ENCODE peak calls at places on chromosomes 1 and 21, in eight cellular contexts. X is CD8-positive, alpha-beta T cell; O is cardiac muscle cell; E is fibroblast of lung; Q is neuronal stem cell; K is lung; F is aorta; I is upper lobe of right lung. T is an unnamed sample.

GRCh38 chr21:35113064-35113463 is 64.0 kb upstream of the RUNX1 start:
- DNase-seq in X (no peak), O (no peak), E (peak), Q (no peak), K (no peak), F (no peak), I (no peak), T (no peak)

GRCh38 chr1:52435211-52435610 is 30.8 kb downstream of the PRPF38A start:
- DNase-seq in X (no peak), O (no peak), E (no peak), Q (no peak), K (no peak), F (no peak), I (no peak), T (no peak)

GRCh38 chr1:170354216-170354615 is 177.8 kb upstream of the GORAB start:
- DNase-seq in X (no peak), O (no peak), E (no peak), Q (no peak), K (no peak), F (no peak), I (no peak), T (no peak)

GRCh38 chr1:204278254-204278653 is 64.5 kb upstream of the GOLT1A start:
- DNase-seq in X (no peak), O (no peak), E (no peak), Q (no peak), K (no peak), F (no peak), I (no peak), T (no peak)

GRCh38 chr1:1181129-1181937 is 7.7 kb downstream of the TTLL10 start:
- DNase-seq in X (no peak), O (no peak), E (no peak), Q (no peak), K (no peak), F (peak), I (no peak), T (no peak)

GRCh38 chr21:26653431-26653830 is 80.3 kb upstream of the CYYR1 start:
- DNase-seq in X (no peak), O (no peak), E (no peak), Q (no peak), K (no peak), F (no peak), I (no peak), T (no peak)

GRCh38 chr21:31279986-31280385 is 64.1 kb downstream of the TIAM1 start:
- DNase-seq in X (no peak), O (no peak), E (peak), Q (no peak), K (no peak), F (no peak), I (no peak), T (no peak)

GRCh38 chr1:203860396-203860951 is 925 bp upstream of the SNRPE start:
- DNase-seq in X (no peak), O (peak), E (peak), Q (no peak), K (no peak), F (no peak), I (no peak), T (no peak)

GRCh38 chr1:16521288-16521583 is 7.2 kb upstream of the RNU1-1 start:
- DNase-seq in X (no peak), O (no peak), E (no peak), Q (no peak), K (no peak), F (no peak), I (no peak), T (no peak)

GRCh38 chr1:96641292-96641691 is 80.3 kb upstream of the PTBP2 start:
- DNase-seq in X (no peak), O (no peak), E (peak), Q (no peak), K (no peak), F (no peak), I (no peak), T (no peak)

GRCh38 chr1:63757334-63757733 is 16.5 kb upstream of the ROR1 start:
- DNase-seq in X (no peak), O (no peak), E (no peak), Q (no peak), K (no peak), F (no peak), I (no peak), T (no peak)

GRCh38 chr1:180633092-180634045 is 1.5 kb downstream of the XPR1 start:
- DNase-seq in X (no peak), O (peak), E (peak), Q (no peak), K (no peak), F (no peak), I (no peak), T (no peak)

GRCh38 chr1:192952646-192953045 is 106.5 kb downstream of the UCHL5 start:
- DNase-seq in X (no peak), O (no peak), E (peak), Q (no peak), K (no peak), F (no peak), I (no peak), T (no peak)

GRCh38 chr1:245469006-245469405 is 314.2 kb downstream of the KIF26B start:
- DNase-seq in X (no peak), O (no peak), E (no peak), Q (no peak), K (no peak), F (no peak), I (no peak), T (no peak)

GRCh38 chr1:210942513-210942912 is 191.4 kb downstream of the KCNH1 start:
- DNase-seq in X (no peak), O (no peak), E (no peak), Q (no peak), K (no peak), F (no peak), I (no peak), T (no peak)

GRCh38 chr1:58549231-58549958 is 2.9 kb upstream of the OMA1 start:
- DNase-seq in X (no peak), O (no peak), E (no peak), Q (no peak), K (no peak), F (no peak), I (no peak), T (no peak)

GRCh38 chr1:100448371-100448770 is 89.6 kb upstream of the GPR88 start:
- DNase-seq in X (no peak), O (no peak), E (no peak), Q (no peak), K (no peak), F (no peak), I (no peak), T (no peak)

GRCh38 chr21:35563885-35564451 is 496.4 kb downstream of the SETD4 start:
- DNase-seq in X (no peak), O (no peak), E (peak), Q (no peak), K (peak), F (peak), I (no peak), T (peak)

GRCh38 chr1:6012529-6013318 is 20.5 kb upstream of the NPHP4 start:
- DNase-seq in X (no peak), O (no peak), E (no peak), Q (no peak), K (no peak), F (peak), I (no peak), T (no peak)

GRCh38 chr1:172658871-172659453 is at the start of gene FASLG:
- DNase-seq in X (no peak), O (no peak), E (no peak), Q (no peak), K (no peak), F (peak), I (no peak), T (no peak)

GRCh38 chr1:23592209-23592905 is 33.1 kb upstream of the ID3 start:
- DNase-seq in X (no peak), O (no peak), E (no peak), Q (no peak), K (no peak), F (no peak), I (no peak), T (no peak)

GRCh38 chr1:180966744-180967536 is 54.2 kb downstream of the KIAA1614 start:
- DNase-seq in X (no peak), O (no peak), E (no peak), Q (no peak), K (no peak), F (no peak), I (no peak), T (no peak)

GRCh38 chr1:35268282-35269189 is at the start of gene ZMYM4:
- DNase-seq in X (peak), O (peak), E (peak), Q (peak), K (peak), F (peak), I (peak), T (peak)

GRCh38 chr1:9331558-9332346 is 39.1 kb downstream of the SPSB1 start:
- DNase-seq in X (no peak), O (no peak), E (peak), Q (no peak), K (no peak), F (no peak), I (no peak), T (no peak)

GRCh38 chr1:19315378-19316206 is 3.5 kb downstream of the SLC66A1 start:
- DNase-seq in X (no peak), O (no peak), E (peak), Q (no peak), K (no peak), F (no peak), I (no peak), T (no peak)

GRCh38 chr1:217088521-217089221 is 365.4 kb upstream of the ESRRG start:
- DNase-seq in X (no peak), O (peak), E (peak), Q (no peak), K (no peak), F (no peak), I (no peak), T (no peak)

GRCh38 chr1:156103521-156103947 is 11.0 kb upstream of the LMNA start:
- DNase-seq in X (no peak), O (no peak), E (peak), Q (no peak), K (no peak), F (peak), I (no peak), T (no peak)

GRCh38 chr21:35048183-35048601 is 910 bp downstream of the RUNX1 start:
- DNase-seq in X (no peak), O (no peak), E (peak), Q (no peak), K (peak), F (no peak), I (peak), T (no peak)

GRCh38 chr21:17828223-17828622 is 9.1 kb upstream of the C21orf91 start:
- DNase-seq in X (no peak), O (no peak), E (peak), Q (no peak), K (no peak), F (no peak), I (no peak), T (no peak)

GRCh38 chr1:23803674-23804073 is 3.1 kb upstream of the GALE start:
- DNase-seq in X (no peak), O (no peak), E (no peak), Q (no peak), K (no peak), F (no peak), I (no peak), T (no peak)

GRCh38 chr21:29196021-29196663 is 65.7 kb downstream of the MAP3K7CL start:
- DNase-seq in X (no peak), O (no peak), E (peak), Q (no peak), K (peak), F (no peak), I (no peak), T (peak)

DNA sequence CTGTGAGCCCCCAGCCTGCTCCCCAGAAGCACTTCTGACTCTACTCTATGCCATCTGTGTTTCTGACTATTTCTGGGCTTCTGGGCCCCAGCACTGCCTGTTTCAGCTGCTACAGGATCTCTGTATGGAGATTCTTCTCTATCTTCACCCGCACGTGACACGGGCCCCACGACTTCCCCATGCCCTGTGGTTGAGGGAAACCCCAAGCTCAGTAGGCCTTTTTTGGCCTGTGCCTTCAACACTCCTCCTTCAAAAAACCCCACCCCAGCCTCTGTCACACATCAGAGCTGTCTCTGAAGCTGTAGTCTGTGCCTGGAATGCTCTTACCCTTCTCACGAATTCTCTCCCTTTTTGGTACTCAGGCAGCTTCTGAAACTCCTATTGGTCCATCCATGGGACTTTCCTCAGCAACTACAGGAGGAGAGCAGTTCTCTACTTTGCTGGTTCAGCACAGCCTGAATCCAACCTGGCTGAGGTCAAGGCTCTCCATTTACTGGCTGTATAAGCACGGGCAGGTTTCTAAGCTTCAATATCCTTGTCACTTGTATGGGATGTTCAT is 2.0 kb upstream of the NID1 start:
- DNase-seq in X (peak), O (peak), E (no peak), Q (no peak), K (peak), F (no peak), I (peak), T (no peak)
- H3K27ac ChIP-seq in X (no peak), O (peak), E (no peak), Q (no peak), K (peak), F (no peak), I (peak), T (peak)

GRCh38 chr1:196651637-196652215 is at the start of gene CFH:
- DNase-seq in X (no peak), O (no peak), E (peak), Q (no peak), K (no peak), F (no peak), I (no peak), T (peak)
- H3K4me3 ChIP-seq in X (no peak), O (no peak), E (peak), Q (no peak), K (no peak), F (no peak), I (peak), T (peak)

GRCh38 chr1:241022366-241022765 is 334.6 kb downstream of the RGS7 start:
- DNase-seq in X (no peak), O (no peak), E (no peak), Q (no peak), K (no peak), F (no peak), I (no peak), T (no peak)
- H3K27ac ChIP-seq in X (no peak), O (no peak), E (no peak), Q (no peak), K (no peak), F (no peak), I (no peak), T (no peak)

GRCh38 chr21:15054606-15055239 is 10.1 kb downstream of the NRIP1 start:
- DNase-seq in X (no peak), O (no peak), E (peak), Q (no peak), K (no peak), F (no peak), I (no peak), T (no peak)

GRCh38 chr21:15053531-15053930 is 11.3 kb downstream of the NRIP1 start:
- DNase-seq in X (no peak), O (no peak), E (no peak), Q (no peak), K (no peak), F (no peak), I (no peak), T (no peak)

GRCh38 chr21:15054089-15054488 is 10.7 kb downstream of the NRIP1 start:
- DNase-seq in X (no peak), O (no peak), E (no peak), Q (no peak), K (no peak), F (no peak), I (no peak), T (no peak)

GRCh38 chr21:15050588-15051377 is 14.0 kb downstream of the NRIP1 start:
- DNase-seq in X (no peak), O (no peak), E (no peak), Q (no peak), K (no peak), F (no peak), I (no peak), T (no peak)

GRCh38 chr21:15051652-15052554 is 12.9 kb downstream of the NRIP1 start:
- DNase-seq in X (no peak), O (peak), E (peak), Q (no peak), K (no peak), F (no peak), I (no peak), T (no peak)
- H3K4me3 ChIP-seq in X (no peak), O (no peak), E (no peak), Q (no peak), K (no peak), F (no peak), I (no peak), T (no peak)

GRCh38 chr1:168905631-168906030 is 176.6 kb upstream of the DPT start:
- DNase-seq in X (no peak), O (no peak), E (no peak), Q (no peak), K (no peak), F (no peak), I (no peak), T (no peak)

GRCh38 chr1:168907781-168908180 is 178.8 kb upstream of the DPT start:
- DNase-seq in X (no peak), O (no peak), E (no peak), Q (no peak), K (no peak), F (no peak), I (no peak), T (no peak)

GRCh38 chr1:168906367-168906766 is 177.4 kb upstream of the DPT start:
- DNase-seq in X (no peak), O (no peak), E (no peak), Q (no peak), K (no peak), F (no peak), I (no peak), T (no peak)

GRCh38 chr1:168903237-168903830 is 174.3 kb upstream of the DPT start:
- DNase-seq in X (no peak), O (no peak), E (no peak), Q (no peak), K (no peak), F (no peak), I (no peak), T (no peak)

GRCh38 chr1:168907053-168907452 is 178.0 kb upstream of the DPT start:
- DNase-seq in X (no peak), O (no peak), E (no peak), Q (no peak), K (peak), F (no peak), I (no peak), T (no peak)
- H3K27ac ChIP-seq in X (no peak), O (no peak), E (no peak), Q (no peak), K (no peak), F (no peak), I (peak), T (no peak)

DNA sequence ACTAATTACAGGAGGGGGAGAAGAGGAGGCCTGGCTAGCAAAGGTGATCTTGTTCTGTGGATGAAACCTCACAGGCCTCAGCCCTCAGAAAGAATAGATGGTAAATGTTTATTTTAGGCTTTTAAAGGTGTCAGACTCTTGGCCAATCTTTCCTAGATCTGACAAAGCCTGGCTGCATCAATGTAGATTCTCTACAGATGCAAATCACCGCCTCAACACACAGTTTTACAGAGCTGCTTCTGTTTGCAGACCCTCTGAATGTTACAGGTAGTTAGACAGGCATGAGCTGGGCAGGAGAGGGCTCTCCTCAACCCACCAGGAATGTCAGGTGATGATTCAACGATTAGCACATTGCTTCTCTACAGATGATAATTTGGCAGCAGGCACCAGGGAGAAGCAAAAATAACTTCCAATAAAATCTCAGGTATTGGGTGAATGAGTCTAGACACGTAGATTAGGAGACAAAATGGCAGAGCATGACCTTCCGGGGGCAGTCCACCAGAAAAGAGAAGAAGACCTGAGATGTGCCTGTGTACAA is 105.4 kb upstream of the VANGL1 start:
- DNase-seq in X (no peak), O (no peak), E (no peak), Q (no peak), K (no peak), F (no peak), I (no peak), T (no peak)
- H3K4me3 ChIP-seq in X (no peak), O (no peak), E (no peak), Q (no peak), K (no peak), F (no peak), I (no peak), T (no peak)

GRCh38 chr1:44281987-44282703 is 68.9 kb downstream of the DMAP1 start:
- DNase-seq in X (no peak), O (no peak), E (no peak), Q (no peak), K (no peak), F (no peak), I (no peak), T (no peak)

GRCh38 chr1:44276901-44277300 is 63.6 kb downstream of the DMAP1 start:
- DNase-seq in X (no peak), O (no peak), E (peak), Q (no peak), K (no peak), F (no peak), I (no peak), T (no peak)

GRCh38 chr1:44283524-44284173 is 70.4 kb downstream of the DMAP1 start:
- DNase-seq in X (no peak), O (no peak), E (no peak), Q (no peak), K (peak), F (no peak), I (no peak), T (no peak)

GRCh38 chr1:44284184-44284583 is 70.9 kb downstream of the ERI3 start:
- DNase-seq in X (no peak), O (no peak), E (no peak), Q (no peak), K (no peak), F (no peak), I (no peak), T (no peak)

DNA sequence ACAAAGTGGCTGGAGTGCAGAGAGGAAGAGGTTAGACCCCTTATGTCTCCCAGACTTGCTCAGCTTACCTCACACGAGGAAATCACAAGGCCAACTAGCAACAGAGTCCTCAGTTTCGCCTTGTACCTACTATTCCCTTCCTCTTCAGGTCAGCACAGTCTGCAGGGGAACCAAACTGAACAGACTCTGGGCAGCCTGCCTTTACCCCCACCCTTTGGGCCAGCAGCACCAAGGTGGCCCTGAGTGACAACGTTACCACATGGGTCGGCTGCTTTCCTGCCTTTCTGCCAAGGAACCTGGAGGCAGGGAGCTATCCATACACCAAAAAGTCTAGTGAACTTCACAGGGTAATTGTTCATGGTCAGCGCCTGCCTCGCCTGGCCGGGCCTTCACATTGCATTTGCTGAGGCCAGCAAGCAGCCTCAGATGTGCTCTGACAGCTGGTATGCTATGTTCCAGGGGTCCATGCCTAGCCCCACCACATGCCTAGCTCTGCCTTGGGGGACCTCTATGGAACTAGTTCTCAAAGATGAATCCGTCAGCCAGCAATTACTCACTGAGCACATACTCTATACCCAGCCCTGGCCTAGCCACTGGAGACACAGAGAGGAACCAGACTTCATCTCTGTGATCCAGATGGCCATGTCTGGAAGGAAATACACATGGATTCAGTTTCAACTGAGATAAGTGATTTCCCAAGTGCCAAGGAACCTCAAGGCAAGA is 69.6 kb downstream of the DMAP1 start:
- DNase-seq in X (no peak), O (no peak), E (no peak), Q (no peak), K (no peak), F (no peak), I (no peak), T (no peak)
- H3K27ac ChIP-seq in X (no peak), O (no peak), E (no peak), Q (no peak), K (no peak), F (no peak), I (no peak), T (no peak)